ENCODE peak calls at places on chromosomes 13 and 19, in nine cellular contexts. K is activated T-cell treated with anti-CD3 and anti-CD28 coated beads, Interleukin-2, amount 50 U/mL, for 72 hours; C is amniotic stem cell; S is effector memory CD4-positive, alpha-beta T cell; M is HS-5; P is lung; Q is activated CD8-positive, alpha-beta T cell treated with anti-CD3 and anti-CD28 coated beads for 36 hours; X is T-helper 17 cell; Z is NCI-H446. H is an unnamed sample.

GRCh38 chr19:58279042-58279924 is 528 bp downstream of the ZNF8 start:
- DNase-seq in K (peak), C (peak), S (peak), M (peak), P (peak), Q (peak), X (peak), Z (peak), H (peak)

GRCh38 chr13:66996503-66996902 is 233.6 kb downstream of the PCDH9 start:
- DNase-seq in K (no peak), C (no peak), S (no peak), M (no peak), P (no peak), Q (no peak), X (no peak), Z (no peak), H (no peak)

GRCh38 chr19:953501-954271 is 27.9 kb downstream of the ARID3A start:
- DNase-seq in K (no peak), C (no peak), S (no peak), M (no peak), P (no peak), Q (no peak), X (no peak), Z (no peak), H (no peak)

GRCh38 chr19:1252818-1253513 is 4.6 kb downstream of the MIDN start:
- DNase-seq in K (peak), C (peak), S (peak), M (no peak), P (peak), Q (peak), X (peak), Z (peak), H (no peak)

GRCh38 chr13:94192576-94192975 is 286.9 kb downstream of the DCT start:
- DNase-seq in K (peak), C (no peak), S (no peak), M (no peak), P (no peak), Q (peak), X (no peak), Z (peak), H (peak)

GRCh38 chr19:3234800-3235199 is 10.3 kb downstream of the CELF5 start:
- DNase-seq in K (peak), C (no peak), S (no peak), M (no peak), P (no peak), Q (peak), X (no peak), Z (no peak), H (no peak)

GRCh38 chr19:408441-409005 is 424 bp downstream of the C2CD4C start:
- DNase-seq in K (no peak), C (no peak), S (no peak), M (no peak), P (no peak), Q (no peak), X (no peak), Z (no peak), H (no peak)

GRCh38 chr13:110186221-110186838 is 120.6 kb downstream of the COL4A1 start:
- DNase-seq in K (no peak), C (no peak), S (no peak), M (no peak), P (no peak), Q (no peak), X (no peak), Z (no peak), H (no peak)

GRCh38 chr19:7734220-7735203 is 2.6 kb upstream of the CLEC4G start:
- DNase-seq in K (no peak), C (no peak), S (no peak), M (no peak), P (no peak), Q (no peak), X (no peak), Z (no peak), H (no peak)

GRCh38 chr13:32905063-32905863 is 111.0 kb upstream of the KL start:
- DNase-seq in K (peak), C (no peak), S (no peak), M (no peak), P (no peak), Q (peak), X (no peak), Z (no peak), H (peak)

GRCh38 chr13:109712187-109712601 is 74.2 kb downstream of the IRS2 start:
- DNase-seq in K (no peak), C (no peak), S (no peak), M (no peak), P (no peak), Q (no peak), X (no peak), Z (no peak), H (no peak)